ENCODE peak calls at places on chromosome 1, in nine cellular contexts. One of them, this sample, is unnamed.

GRCh38 chr1:106678661-106679060 is 377.8 kb upstream of the PRMT6 start:
- DNase-seq in mammary epithelial cell: no peak
- DNase-seq in GM23338: no peak
- DNase-seq in IMR-90: no peak
- DNase-seq in Panc1: no peak
- DNase-seq in PC-9: no peak
- DNase-seq in sigmoid colon: no peak
- DNase-seq in AG04450: no peak
- DNase-seq in fibroblast of pulmonary artery: no peak
- DNase-seq in this sample: no peak

GRCh38 chr1:234154320-234155251 is 218.7 kb upstream of the COA6 start:
- DNase-seq in Panc1: peak; percentile 54
- DNase-seq in GM23338: peak; percentile 95
- DNase-seq in mammary epithelial cell: peak; percentile 73
- DNase-seq in sigmoid colon: no peak
- DNase-seq in fibroblast of pulmonary artery: peak; percentile 77
- DNase-seq in PC-9: peak; percentile 59
- DNase-seq in IMR-90: peak; percentile 73
- DNase-seq in AG04450: peak; percentile 48
- DNase-seq in this sample: peak; percentile 26

GRCh38 chr1:180881806-180882509 is 30.7 kb upstream of the KIAA1614 start:
- DNase-seq in PC-9: peak; percentile 53
- DNase-seq in sigmoid colon: no peak
- DNase-seq in IMR-90: peak; percentile 67
- DNase-seq in GM23338: peak; percentile 82
- DNase-seq in Panc1: peak; percentile 20
- DNase-seq in mammary epithelial cell: peak; percentile 16
- DNase-seq in fibroblast of pulmonary artery: peak; percentile 69
- DNase-seq in AG04450: no peak
- DNase-seq in this sample: peak; percentile 15

GRCh38 chr1:232974971-232975370 is 24.6 kb downstream of the NTPCR start:
- DNase-seq in GM23338: no peak
- DNase-seq in AG04450: no peak
- DNase-seq in sigmoid colon: no peak
- DNase-seq in PC-9: no peak
- DNase-seq in Panc1: no peak
- DNase-seq in mammary epithelial cell: no peak
- DNase-seq in fibroblast of pulmonary artery: peak; percentile 67
- DNase-seq in IMR-90: peak; percentile 80
- DNase-seq in this sample: no peak

GRCh38 chr1:93907718-93908117 is 1.5 kb downstream of the GCLM start:
- DNase-seq in GM23338: no peak
- DNase-seq in sigmoid colon: no peak
- DNase-seq in PC-9: peak; percentile 54
- DNase-seq in mammary epithelial cell: peak; percentile 36
- DNase-seq in Panc1: no peak
- DNase-seq in AG04450: peak; percentile 16
- DNase-seq in fibroblast of pulmonary artery: peak; percentile 63
- DNase-seq in IMR-90: peak; percentile 54
- DNase-seq in this sample: no peak

GRCh38 chr1:119143716-119144115 is 3.3 kb upstream of the WARS2 start:
- DNase-seq in fibroblast of pulmonary artery: no peak
- DNase-seq in sigmoid colon: no peak
- DNase-seq in Panc1: no peak
- DNase-seq in IMR-90: no peak
- DNase-seq in GM23338: no peak
- DNase-seq in AG04450: no peak
- DNase-seq in mammary epithelial cell: no peak
- DNase-seq in PC-9: no peak
- DNase-seq in this sample: no peak

GRCh38 chr1:59367269-59368006 is 70.5 kb downstream of the FGGY start:
- DNase-seq in AG04450: peak; percentile 82
- DNase-seq in fibroblast of pulmonary artery: peak; percentile 97
- DNase-seq in PC-9: peak; percentile 63
- DNase-seq in mammary epithelial cell: peak; percentile 62
- DNase-seq in IMR-90: peak; percentile 94
- DNase-seq in sigmoid colon: peak; percentile 87
- DNase-seq in GM23338: no peak
- DNase-seq in Panc1: no peak
- DNase-seq in this sample: no peak

GRCh38 chr1:15758537-15758936 is at the start of gene FBLIM1:
- DNase-seq in mammary epithelial cell: no peak
- DNase-seq in GM23338: peak; percentile 88
- DNase-seq in Panc1: no peak
- DNase-seq in fibroblast of pulmonary artery: peak; percentile 33
- DNase-seq in IMR-90: no peak
- DNase-seq in sigmoid colon: peak; percentile 74
- DNase-seq in AG04450: no peak
- DNase-seq in PC-9: no peak
- DNase-seq in this sample: no peak

DNA sequence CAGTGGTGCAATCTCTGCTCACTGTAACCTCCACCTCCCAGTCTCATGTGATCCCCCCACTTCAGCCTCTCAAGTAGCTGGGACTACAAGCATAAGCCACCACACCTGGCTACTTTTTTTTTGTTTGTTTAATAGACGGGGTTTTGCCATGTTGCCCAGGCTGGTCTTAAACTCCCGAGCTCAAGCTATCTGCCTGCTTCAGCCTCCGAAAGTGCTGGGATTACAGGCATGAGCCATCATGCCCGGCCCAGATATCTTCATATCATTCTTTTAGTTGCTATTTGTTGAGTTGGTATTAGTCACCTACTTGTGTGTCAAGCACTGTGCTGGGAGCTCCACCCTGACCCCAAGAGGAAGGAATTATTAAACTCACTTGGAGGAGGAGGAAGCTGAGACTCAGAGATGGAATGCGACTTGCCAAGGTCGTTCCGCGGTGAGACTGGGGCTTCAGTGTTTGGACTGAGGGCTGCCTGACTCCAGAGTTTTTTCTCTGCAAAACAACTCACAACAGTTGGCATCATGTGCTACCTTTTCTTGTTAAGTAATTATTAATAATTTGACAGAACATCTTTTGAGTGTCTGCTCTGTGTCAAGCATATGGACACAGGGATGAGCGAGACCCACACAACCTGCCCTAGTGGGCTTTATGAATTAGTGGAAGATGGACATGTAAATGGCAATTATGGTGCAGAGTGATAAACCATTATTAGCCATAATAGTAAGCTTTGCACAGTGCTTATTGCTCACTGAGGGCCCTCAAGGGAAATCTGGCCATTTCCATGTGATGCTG is 132.0 kb downstream of the FOXD2 start:
- DNase-seq in sigmoid colon: no peak
- DNase-seq in GM23338: peak; percentile 82
- DNase-seq in Panc1: peak; percentile 58
- DNase-seq in IMR-90: peak; percentile 91
- DNase-seq in AG04450: peak; percentile 68
- DNase-seq in mammary epithelial cell: peak; percentile 92
- DNase-seq in PC-9: peak; percentile 96
- DNase-seq in fibroblast of pulmonary artery: peak; percentile 85
- DNase-seq in this sample: no peak
- TF ChIP-seq CTCF in sigmoid colon: peak; percentile 9
- TF ChIP-seq CTCF in GM23338: peak; percentile 48
- TF ChIP-seq CTCF in Panc1: peak; percentile 65
- TF ChIP-seq CTCF in IMR-90: peak; percentile 76
- TF ChIP-seq CTCF in AG04450: peak; percentile 61
- TF ChIP-seq CTCF in mammary epithelial cell: peak; percentile 77
- TF ChIP-seq CTCF in PC-9: peak; percentile 84
- TF ChIP-seq CTCF in fibroblast of pulmonary artery: peak; percentile 50
- TF ChIP-seq CTCF in this sample: no peak

DNA sequence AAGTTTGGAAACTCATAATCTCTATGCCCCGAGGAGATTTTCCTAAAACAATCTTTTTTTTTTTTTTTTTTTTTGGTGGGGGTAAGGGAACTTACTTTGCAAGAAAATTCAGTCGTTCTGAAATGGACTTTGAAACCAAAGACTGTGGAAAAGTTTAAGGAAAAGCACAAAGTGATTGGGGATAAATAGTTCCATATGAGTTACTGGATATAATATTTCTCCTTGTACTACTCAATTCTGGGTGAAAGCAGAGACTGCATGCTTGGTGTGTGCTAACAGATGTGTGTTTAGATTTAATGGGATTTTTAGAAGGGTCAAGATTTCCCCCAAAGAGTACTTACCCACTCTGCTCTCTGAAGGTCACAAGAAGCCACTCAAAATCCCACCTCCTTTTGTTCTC is 204.9 kb upstream of the USP24 start:
- DNase-seq in PC-9: no peak
- DNase-seq in Panc1: no peak
- DNase-seq in fibroblast of pulmonary artery: no peak
- DNase-seq in GM23338: no peak
- DNase-seq in sigmoid colon: no peak
- DNase-seq in IMR-90: no peak
- DNase-seq in AG04450: no peak
- DNase-seq in mammary epithelial cell: no peak
- DNase-seq in this sample: no peak
- H3K4me3 ChIP-seq in PC-9: no peak overlapping the region
- H3K4me3 ChIP-seq in Panc1: no peak overlapping the region
- H3K4me3 ChIP-seq in fibroblast of pulmonary artery: no peak overlapping the region
- H3K4me3 ChIP-seq in GM23338: no peak overlapping the region
- H3K4me3 ChIP-seq in sigmoid colon: no peak overlapping the region
- H3K4me3 ChIP-seq in IMR-90: no peak overlapping the region
- H3K4me3 ChIP-seq in AG04450: no peak overlapping the region
- H3K4me3 ChIP-seq in mammary epithelial cell: no peak overlapping the region
- H3K4me3 ChIP-seq in this sample: no peak overlapping the region

GRCh38 chr1:195804547-195804946 is 803.7 kb downstream of the KCNT2 start:
- DNase-seq in mammary epithelial cell: no peak
- DNase-seq in sigmoid colon: no peak
- DNase-seq in PC-9: no peak
- DNase-seq in fibroblast of pulmonary artery: no peak
- DNase-seq in Panc1: no peak
- DNase-seq in IMR-90: no peak
- DNase-seq in AG04450: no peak
- DNase-seq in GM23338: no peak
- DNase-seq in this sample: no peak
- TF ChIP-seq CTCF in mammary epithelial cell: peak; percentile 16
- TF ChIP-seq CTCF in sigmoid colon: no peak
- TF ChIP-seq CTCF in PC-9: peak; percentile 43
- TF ChIP-seq CTCF in fibroblast of pulmonary artery: no peak
- TF ChIP-seq CTCF in Panc1: no peak
- TF ChIP-seq CTCF in IMR-90: no peak
- TF ChIP-seq CTCF in AG04450: no peak
- TF ChIP-seq CTCF in GM23338: no peak
- TF ChIP-seq CTCF in this sample: no peak

DNA sequence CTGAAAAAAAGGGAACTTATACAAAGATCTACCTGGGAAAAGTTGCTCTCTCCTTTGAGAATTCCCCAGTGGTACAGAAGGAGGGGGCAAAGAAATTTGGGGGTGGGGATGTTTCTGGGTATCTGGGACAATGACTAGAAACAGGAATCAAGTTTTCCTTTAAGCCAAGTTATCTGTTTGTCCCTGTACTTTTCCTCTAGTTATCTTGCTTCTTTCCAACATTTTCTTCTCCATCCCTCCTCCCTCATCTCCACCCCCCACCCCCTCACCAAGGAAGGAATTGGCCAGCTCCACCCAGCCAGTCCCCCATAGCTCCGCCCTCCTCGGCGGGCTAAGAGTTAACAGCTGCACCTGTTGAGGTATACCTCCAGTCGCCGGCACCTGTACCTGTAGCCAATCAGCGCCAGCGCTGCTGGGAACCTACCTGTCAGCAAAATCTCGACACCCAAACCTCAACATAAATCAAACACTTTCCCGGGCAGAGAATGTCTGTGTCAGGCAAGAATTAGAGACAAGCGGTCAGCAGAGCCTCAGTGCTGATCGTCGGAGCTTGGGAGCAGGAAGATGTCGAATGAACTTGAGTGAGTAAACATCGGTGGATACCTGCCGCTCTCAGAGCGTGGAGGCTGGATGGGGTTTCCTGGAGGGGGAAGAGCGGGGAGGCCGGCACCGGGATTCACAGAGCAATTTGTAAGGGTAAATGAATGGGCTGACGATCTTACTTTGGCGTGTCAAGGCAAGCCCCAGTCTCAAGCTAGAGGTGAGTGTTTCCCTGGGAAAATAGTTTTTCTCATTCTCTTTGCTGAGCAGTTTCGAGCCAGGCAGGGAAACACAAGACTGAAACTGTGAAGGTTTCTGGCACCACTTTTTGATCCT is at the start of gene GRHL3:
- DNase-seq in mammary epithelial cell: peak; percentile 98
- DNase-seq in AG04450: no peak
- DNase-seq in fibroblast of pulmonary artery: no peak
- DNase-seq in GM23338: peak; percentile 95
- DNase-seq in sigmoid colon: no peak
- DNase-seq in PC-9: peak; percentile 92
- DNase-seq in IMR-90: no peak
- DNase-seq in Panc1: no peak
- DNase-seq in this sample: no peak
- H3K4me3 ChIP-seq in mammary epithelial cell: peak within 1 kb of the TSS; percentile 40
- H3K4me3 ChIP-seq in AG04450: no peak within 1 kb of the TSS
- H3K4me3 ChIP-seq in fibroblast of pulmonary artery: no peak within 1 kb of the TSS
- H3K4me3 ChIP-seq in GM23338: peak within 1 kb of the TSS; percentile 50
- H3K4me3 ChIP-seq in sigmoid colon: no peak within 1 kb of the TSS
- H3K4me3 ChIP-seq in PC-9: peak within 1 kb of the TSS; percentile 59
- H3K4me3 ChIP-seq in IMR-90: no peak within 1 kb of the TSS
- H3K4me3 ChIP-seq in Panc1: peak within 1 kb of the TSS; percentile 71
- H3K4me3 ChIP-seq in this sample: no peak within 1 kb of the TSS

GRCh38 chr1:246566808-246567154 is 525 bp downstream of the CNST start:
- DNase-seq in mammary epithelial cell: no peak
- DNase-seq in fibroblast of pulmonary artery: peak; percentile 37
- DNase-seq in GM23338: no peak
- DNase-seq in sigmoid colon: no peak
- DNase-seq in Panc1: no peak
- DNase-seq in AG04450: no peak
- DNase-seq in PC-9: no peak
- DNase-seq in IMR-90: peak; percentile 17
- DNase-seq in this sample: no peak
- TF ChIP-seq CTCF in mammary epithelial cell: no peak
- TF ChIP-seq CTCF in fibroblast of pulmonary artery: no peak
- TF ChIP-seq CTCF in GM23338: no peak
- TF ChIP-seq CTCF in sigmoid colon: no peak
- TF ChIP-seq CTCF in Panc1: no peak
- TF ChIP-seq CTCF in AG04450: no peak
- TF ChIP-seq CTCF in PC-9: no peak
- TF ChIP-seq CTCF in IMR-90: no peak
- TF ChIP-seq CTCF in this sample: no peak

DNA sequence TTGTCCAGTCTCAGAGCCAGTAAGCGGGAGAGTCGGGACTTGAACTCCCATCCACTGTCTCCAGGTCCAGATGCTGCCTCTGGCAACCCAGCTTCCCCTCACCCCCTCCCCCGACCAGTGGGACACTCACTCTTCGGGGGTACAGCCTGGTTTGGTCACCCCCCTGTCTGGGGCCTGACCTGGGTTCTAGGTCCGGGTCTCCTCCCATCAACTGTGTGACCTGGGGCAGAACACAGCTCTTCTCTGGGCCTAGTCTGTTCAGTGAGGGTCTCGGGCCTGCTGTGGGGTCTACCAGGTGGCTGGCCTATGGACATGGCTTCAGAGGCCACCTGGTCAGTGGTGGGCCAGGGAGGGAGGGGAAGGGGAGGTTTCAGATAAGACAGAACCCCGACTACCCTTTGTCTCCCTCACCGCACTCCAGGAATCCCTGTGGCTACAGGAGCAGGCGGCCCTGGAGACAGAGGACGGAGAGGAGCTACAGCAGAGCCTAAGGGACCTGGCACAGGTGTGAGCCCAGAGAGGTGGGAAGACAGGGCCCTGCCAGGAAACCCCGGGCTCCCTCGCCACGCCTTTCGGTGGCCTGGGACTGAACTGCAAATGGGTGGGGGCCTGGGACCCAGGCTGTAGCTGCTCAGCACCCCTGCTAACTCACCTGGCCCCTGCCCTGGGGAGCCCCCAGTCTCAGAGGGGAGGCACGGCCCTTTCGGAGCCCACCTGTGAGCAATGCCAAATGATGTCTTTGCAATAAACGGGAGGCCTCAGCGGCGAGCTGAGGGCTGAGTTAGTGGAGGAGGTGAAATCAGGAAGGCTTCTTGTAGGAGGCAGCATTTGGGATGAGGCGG is 4.1 kb upstream of the NBPF3 start:
- DNase-seq in IMR-90: no peak
- DNase-seq in AG04450: no peak
- DNase-seq in sigmoid colon: no peak
- DNase-seq in PC-9: no peak
- DNase-seq in GM23338: peak; percentile 5
- DNase-seq in fibroblast of pulmonary artery: no peak
- DNase-seq in mammary epithelial cell: no peak
- DNase-seq in Panc1: no peak
- DNase-seq in this sample: no peak
- H3K4me3 ChIP-seq in IMR-90: no peak overlapping the region
- H3K4me3 ChIP-seq in AG04450: no peak overlapping the region
- H3K4me3 ChIP-seq in sigmoid colon: no peak overlapping the region
- H3K4me3 ChIP-seq in PC-9: no peak overlapping the region
- H3K4me3 ChIP-seq in GM23338: peak overlapping the region; percentile 66
- H3K4me3 ChIP-seq in fibroblast of pulmonary artery: no peak overlapping the region
- H3K4me3 ChIP-seq in mammary epithelial cell: no peak overlapping the region
- H3K4me3 ChIP-seq in Panc1: peak overlapping the region; percentile 50
- H3K4me3 ChIP-seq in this sample: no peak overlapping the region

This sample was measured in GM12864.